ENCODE peak calls at places on chromosomes 7 and 10, in seven cellular contexts. K, T, U, J, Y, W and R are unnamed samples.

GRCh38 chr10:132309466-132309865 is 1.7 kb upstream of the STK32C start:
- DNase-seq in Y (no peak), U (no peak), K (no peak), W (no peak), J (no peak), T (no peak), R (no peak)

GRCh38 chr7:159040912-159041711 is 103.6 kb downstream of the VIPR2 start:
- DNase-seq in W (no peak), J (no peak), Y (no peak), K (no peak), T (peak), U (no peak), R (no peak)

GRCh38 chr7:21543528-21544302 is 876 bp downstream of the DNAH11 start:
- DNase-seq in J (no peak), Y (no peak), W (no peak), U (peak), T (no peak), K (peak), R (peak)

GRCh38 chr10:19014034-19014433 is 34.6 kb upstream of the MALRD1 start:
- DNase-seq in W (peak), Y (no peak), J (no peak), U (peak), K (no peak), T (no peak), R (peak)

GRCh38 chr10:100942229-100942628 is 27.1 kb upstream of the SEMA4G start:
- DNase-seq in T (no peak), Y (no peak), W (no peak), K (no peak), U (no peak), J (no peak), R (no peak)

GRCh38 chr10:70232155-70232858 is 922 bp downstream of the PPA1 start:
- DNase-seq in Y (peak), W (no peak), T (peak), U (peak), J (peak), K (peak), R (peak)

GRCh38 chr7:13851756-13852155 is 137.7 kb downstream of the ETV1 start:
- DNase-seq in K (no peak), T (peak), W (peak), U (no peak), J (no peak), Y (no peak), R (peak)

GRCh38 chr10:71136036-71136690 is 76.2 kb upstream of the UNC5B start:
- DNase-seq in W (no peak), K (no peak), U (no peak), J (no peak), Y (no peak), T (peak), R (no peak)

GRCh38 chr7:86469680-86470295 is 173.9 kb upstream of the GRM3 start:
- DNase-seq in K (no peak), T (peak), Y (peak), W (no peak), U (peak), J (no peak), R (peak)

GRCh38 chr7:26860361-26860760 is 4.0 kb downstream of the SKAP2 start:
- DNase-seq in J (no peak), W (no peak), T (no peak), Y (no peak), U (no peak), K (no peak), R (no peak)

GRCh38 chr7:107108951-107109350 is 59.9 kb upstream of the HBP1 start:
- DNase-seq in W (no peak), K (no peak), Y (no peak), U (no peak), T (no peak), J (no peak), R (no peak)

GRCh38 chr7:142669074-142669654 is 80.1 kb upstream of the PRSS1 start:
- DNase-seq in U (peak), K (no peak), J (no peak), T (no peak), W (no peak), Y (no peak), R (peak)

GRCh38 chr10:129784286-129784685 is 179.8 kb downstream of the EBF3 start:
- DNase-seq in W (no peak), K (peak), J (no peak), Y (no peak), T (no peak), U (no peak), R (no peak)

GRCh38 chr10:51397695-51398094 is 301.7 kb downstream of the CSTF2T start:
- DNase-seq in J (peak), W (no peak), Y (no peak), U (peak), K (no peak), T (no peak), R (peak)

GRCh38 chr10:116688241-116688711 is 54.1 kb downstream of the HSPA12A start:
- DNase-seq in Y (no peak), U (peak), T (peak), W (peak), K (peak), J (no peak), R (peak)

GRCh38 chr7:156607332-156608175 is 33.0 kb upstream of the RNF32 start:
- DNase-seq in U (peak), J (no peak), T (no peak), K (no peak), W (no peak), Y (no peak), R (peak)

GRCh38 chr7:85602196-85602595 is 415.3 kb upstream of the SEMA3D start:
- DNase-seq in J (no peak), W (no peak), U (peak), Y (no peak), K (no peak), T (no peak), R (peak)

GRCh38 chr10:75043256-75044121 is 68.0 kb upstream of the SAMD8 start:
- DNase-seq in T (peak), Y (no peak), U (no peak), K (no peak), W (no peak), J (no peak), R (no peak)

GRCh38 chr10:3043512-3044368 is 23.6 kb upstream of the PFKP start:
- DNase-seq in T (peak), Y (no peak), J (peak), W (no peak), K (no peak), U (peak), R (peak)

GRCh38 chr10:24213881-24214280 is 4.9 kb downstream of the KIAA1217 start:
- DNase-seq in J (no peak), K (no peak), T (no peak), Y (no peak), W (no peak), U (no peak), R (no peak)

GRCh38 chr10:70656489-70656888 is 15.8 kb upstream of the ADAMTS14 start:
- DNase-seq in Y (peak), W (peak), T (no peak), K (peak), U (peak), J (no peak), R (peak)

GRCh38 chr7:11592699-11593098 is 239.3 kb downstream of the THSD7A start:
- DNase-seq in K (no peak), J (no peak), W (no peak), T (no peak), Y (no peak), U (no peak), R (peak)

GRCh38 chr10:44926771-44927751 is 15.9 kb downstream of the TMEM72 start:
- DNase-seq in U (peak), J (no peak), Y (peak), W (no peak), K (no peak), T (peak), R (peak)

GRCh38 chr10:75062191-75062849 is 49.1 kb upstream of the SAMD8 start:
- DNase-seq in Y (no peak), T (no peak), U (peak), W (no peak), K (no peak), J (no peak), R (peak)

GRCh38 chr10:27359792-27360320 is 119.3 kb upstream of the ACBD5 start:
- DNase-seq in Y (no peak), U (no peak), W (no peak), J (no peak), T (no peak), K (no peak), R (no peak)

GRCh38 chr10:117457071-117457810 is 82.0 kb upstream of the PDZD8 start:
- DNase-seq in J (no peak), T (peak), W (no peak), Y (no peak), K (no peak), U (no peak), R (no peak)

GRCh38 chr10:77253037-77253436 is 384.6 kb downstream of the KCNMA1 start:
- DNase-seq in T (no peak), J (no peak), K (no peak), W (no peak), U (no peak), Y (no peak), R (no peak)

GRCh38 chr10:60434418-60435046 is 44.9 kb upstream of the ANK3 start:
- DNase-seq in T (peak), W (no peak), K (no peak), J (no peak), Y (no peak), U (peak), R (peak)

GRCh38 chr10:35643151-35643975 is 1.3 kb upstream of the FZD8 start:
- DNase-seq in Y (peak), T (peak), U (peak), J (peak), K (peak), W (no peak), R (peak)

GRCh38 chr10:110491346-110491745 is 6.4 kb upstream of the DUSP5 start:
- DNase-seq in K (no peak), Y (no peak), W (no peak), J (no peak), T (no peak), U (peak), R (no peak)

GRCh38 chr7:54811016-54811924 is 52.3 kb upstream of the SEC61G start:
- DNase-seq in K (no peak), U (peak), Y (no peak), T (no peak), W (peak), J (no peak), R (peak)

GRCh38 chr7:116139807-116140206 is 70.5 kb upstream of the TES start:
- DNase-seq in Y (no peak), U (peak), K (no peak), W (no peak), T (no peak), J (no peak), R (peak)

GRCh38 chr7:55432937-55433784 is 68.0 kb downstream of the LANCL2 start:
- DNase-seq in W (no peak), T (peak), Y (no peak), K (no peak), U (peak), J (no peak), R (peak)

GRCh38 chr10:96053985-96054384 is 10.6 kb downstream of the CCNJ start:
- DNase-seq in W (no peak), T (no peak), Y (no peak), U (no peak), K (no peak), J (no peak), R (no peak)

GRCh38 chr10:96046546-96046945 is 3.2 kb downstream of the CCNJ start:
- DNase-seq in W (no peak), K (no peak), Y (no peak), J (no peak), T (no peak), U (no peak), R (no peak)

GRCh38 chr10:96044686-96045085 is 1.3 kb downstream of the CCNJ start:
- DNase-seq in J (no peak), Y (no peak), T (no peak), U (peak), W (no peak), K (no peak), R (peak)

GRCh38 chr10:96047004-96047649 is 3.7 kb downstream of the CCNJ start:
- DNase-seq in Y (no peak), J (no peak), W (no peak), T (no peak), U (no peak), K (no peak), R (peak)

DNA sequence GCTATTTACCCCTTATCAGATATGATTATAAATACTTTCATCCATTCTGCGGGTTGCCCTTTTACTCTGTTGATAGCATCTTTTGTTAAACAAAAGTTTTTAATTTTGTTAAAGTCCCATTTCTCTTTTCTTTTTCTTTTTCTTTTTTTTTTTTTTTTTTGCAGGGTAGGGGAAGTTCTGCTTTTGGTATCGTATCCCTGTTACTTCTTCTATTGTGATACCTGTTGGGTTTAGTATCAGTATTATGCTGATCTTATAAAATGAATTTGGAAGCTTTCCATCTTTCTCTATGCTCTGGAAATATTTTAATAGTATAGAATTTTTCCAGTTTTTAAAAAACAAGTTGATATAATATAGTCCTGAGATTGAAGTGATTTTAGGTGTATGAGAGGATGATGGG is 6.0 kb downstream of the CCNJ start:
- DNase-seq in J (no peak), K (no peak), Y (no peak), U (no peak), W (no peak), T (no peak), R (no peak)
- TF ChIP-seq CTCF in J (no peak), K (no peak), Y (no peak), U (no peak), W (no peak), T (no peak), R (no peak)

GRCh38 chr10:104299031-104299904 is 30.3 kb downstream of the GSTO2 start:
- DNase-seq in W (no peak), K (no peak), U (peak), J (no peak), Y (no peak), T (no peak), R (peak)

GRCh38 chr10:104296687-104297436 is 27.9 kb downstream of the GSTO2 start:
- DNase-seq in Y (no peak), U (no peak), T (no peak), J (no peak), K (no peak), W (no peak), R (peak)

GRCh38 chr10:104300736-104301292 is 31.8 kb downstream of the GSTO2 start:
- DNase-seq in W (peak), U (peak), J (peak), K (no peak), T (no peak), Y (no peak), R (peak)

GRCh38 chr10:104300002-104300735 is 31.2 kb downstream of the GSTO2 start:
- DNase-seq in K (no peak), U (peak), J (no peak), W (peak), T (no peak), Y (no peak), R (peak)

GRCh38 chr10:104297697-104298660 is 29.0 kb downstream of the GSTO2 start:
- DNase-seq in Y (no peak), K (no peak), U (no peak), T (peak), W (no peak), J (peak), R (peak)
- TF ChIP-seq CTCF in Y (peak), K (peak), U (peak), T (peak), W (peak), J (peak), R (peak)

DNA sequence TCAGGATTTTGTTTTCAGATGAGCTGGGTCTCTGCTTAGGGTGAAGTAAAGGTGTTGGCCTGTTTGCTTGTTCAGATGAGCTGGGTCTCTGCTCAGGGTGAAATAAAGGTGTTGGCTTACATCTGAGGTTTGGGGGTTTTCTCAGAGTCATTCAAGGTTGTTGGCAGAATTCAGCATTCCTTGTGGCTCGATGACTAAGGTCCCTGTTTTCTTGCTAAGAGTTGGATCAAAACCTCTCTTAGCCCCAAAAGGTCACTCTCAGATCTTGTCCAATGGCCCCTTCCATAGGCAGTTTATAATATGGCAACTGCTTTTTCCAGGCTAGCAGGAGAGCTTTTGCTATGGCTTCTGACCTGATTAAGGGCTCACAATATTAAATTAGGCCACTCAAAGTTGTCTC is 106.6 kb downstream of the ADAM22 start:
- DNase-seq in J (no peak), W (no peak), T (no peak), Y (no peak), U (peak), K (no peak), R (peak)
- TF ChIP-seq CTCF in J (no peak), W (no peak), T (no peak), Y (no peak), U (no peak), K (no peak), R (no peak)

GRCh38 chr7:101243786-101244384 is 996 bp downstream of the FIS1 start:
- DNase-seq in K (no peak), T (peak), W (no peak), J (no peak), Y (no peak), U (peak), R (peak)
- TF ChIP-seq CTCF in K (peak), T (peak), W (no peak), J (peak), Y (no peak), U (no peak), R (peak)

DNA sequence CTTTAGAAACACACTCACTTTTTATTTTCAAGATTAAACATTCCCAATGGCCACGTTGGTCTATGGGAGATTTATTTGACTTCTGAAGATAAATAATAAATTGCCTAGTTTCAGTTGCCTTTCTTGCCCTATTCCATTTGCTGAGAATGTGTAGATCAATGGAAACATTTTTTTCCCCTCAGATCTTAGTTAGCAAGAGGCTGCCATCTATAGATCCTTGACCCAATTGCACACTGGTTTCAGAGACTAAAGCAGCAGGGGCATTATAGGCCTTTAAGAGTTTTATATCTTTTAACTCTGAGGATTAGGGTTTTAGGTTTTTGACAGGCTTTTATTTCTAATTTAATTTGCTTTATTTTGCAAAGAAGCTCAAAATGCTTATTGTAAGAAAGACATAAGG is 163.2 kb upstream of the GPR26 start:
- DNase-seq in U (no peak), W (no peak), K (no peak), T (no peak), Y (no peak), J (no peak), R (no peak)
- TF ChIP-seq CTCF in U (no peak), W (no peak), K (no peak), T (peak), Y (no peak), J (no peak), R (no peak)

DNA sequence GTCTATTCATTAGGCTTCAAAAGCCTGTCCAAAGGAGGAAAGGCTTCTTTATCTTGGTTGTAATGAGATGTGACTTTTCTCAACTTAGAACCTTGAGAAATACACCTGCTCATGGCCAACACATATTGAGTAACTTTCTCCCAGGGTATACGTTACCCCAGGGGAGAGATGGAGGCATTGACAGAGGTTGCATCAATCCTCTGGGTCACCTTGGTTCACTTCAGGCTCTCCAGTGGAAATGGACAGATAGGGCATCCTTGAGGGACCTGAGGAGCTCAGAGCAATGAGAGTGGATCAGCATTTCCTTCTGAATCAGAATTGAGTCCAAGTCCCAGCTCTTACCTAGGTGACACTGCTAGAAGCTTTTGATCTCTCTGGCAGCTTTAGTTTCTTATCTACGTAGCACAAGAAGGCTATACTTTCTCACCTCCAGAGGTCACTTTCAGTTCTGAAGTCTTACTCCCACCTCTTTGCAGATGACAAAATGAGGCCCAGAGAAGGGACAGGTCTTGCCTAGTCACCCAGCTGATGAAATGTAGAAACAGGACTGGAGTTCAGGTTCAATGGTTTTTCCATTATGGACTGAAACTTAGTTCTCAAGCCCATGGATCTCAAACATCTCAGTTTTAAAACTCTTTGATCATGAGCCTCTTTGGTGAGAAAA is 35.2 kb downstream of the PANK1 start:
- DNase-seq in W (no peak), U (no peak), T (no peak), Y (no peak), J (no peak), K (no peak), R (no peak)
- TF ChIP-seq CTCF in W (no peak), U (no peak), T (peak), Y (no peak), J (no peak), K (no peak), R (no peak)

DNA sequence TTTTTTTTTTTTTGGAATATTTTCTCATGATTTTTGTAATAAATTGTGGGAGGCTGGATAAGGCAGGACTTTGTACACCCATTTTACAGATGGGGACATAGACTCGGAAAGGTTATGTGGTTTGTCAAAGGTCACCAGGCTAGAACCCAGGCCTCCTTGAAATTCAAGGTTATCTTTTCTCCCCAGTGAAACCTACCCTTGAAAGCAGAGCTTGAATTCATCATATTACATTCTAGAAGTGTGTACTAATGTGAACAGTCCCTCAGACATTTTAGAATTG is 3.9 kb downstream of the ARID5B start:
- DNase-seq in W (no peak), J (no peak), U (no peak), T (no peak), K (no peak), Y (no peak), R (no peak)
- TF ChIP-seq CTCF in W (no peak), J (no peak), U (no peak), T (no peak), K (no peak), Y (no peak), R (no peak)

GRCh38 chr10:58412502-58412961 is 27.3 kb downstream of the TFAM start:
- DNase-seq in K (no peak), Y (no peak), U (peak), J (no peak), W (peak), T (peak), R (peak)
- TF ChIP-seq CTCF in K (no peak), Y (no peak), U (peak), J (no peak), W (peak), T (peak), R (peak)